ENCODE peak calls at places on chromosome 19, in eight cellular contexts. U is EH, T is NCI-H1436, I is mammary epithelial cell, S is HCT116, R is H54, V is A549, H is HFFc6. Y is an unnamed sample.
A peak's percentile ranks its signal among the peaks of the same experiment; 100 is the strongest.

GRCh38 chr19:17043744-17044143 is 17.1 kb upstream of the CPAMD8 start:
- DNase-seq in U (no peak), T (no peak), I (no peak), S (no peak), R (no peak), V (no peak), H (no peak), Y (no peak)

GRCh38 chr19:18650048-18650435 is 13.2 kb downstream of the KLHL26 start:
- DNase-seq in U (peak; percentile 72), T (no peak), I (no peak), S (no peak), R (no peak), V (no peak), H (no peak), Y (no peak)

GRCh38 chr19:16032509-16033135 is 43.7 kb upstream of the TPM4 start:
- DNase-seq in U (no peak), T (no peak), I (no peak), S (no peak), R (no peak), V (no peak), H (no peak), Y (no peak)

GRCh38 chr19:45161715-45162463 is 1.1 kb upstream of the NKPD1 start:
- DNase-seq in U (peak; percentile 40), T (no peak), I (no peak), S (no peak), R (no peak), V (no peak), H (no peak), Y (no peak)

GRCh38 chr19:17775245-17775927 is 19.6 kb upstream of the B3GNT3 start:
- DNase-seq in U (peak; percentile 54), T (no peak), I (no peak), S (no peak), R (no peak), V (peak; percentile 53), H (peak; percentile 34), Y (peak; percentile 29)

GRCh38 chr19:38388310-38389100 is at the start of gene SPRED3:
- DNase-seq in U (peak; percentile 79), T (peak; percentile 75), I (no peak), S (no peak), R (peak; percentile 82), V (peak; percentile 78), H (no peak), Y (peak; percentile 89)

GRCh38 chr19:46678110-46678732 is 17.2 kb upstream of the DACT3 start:
- DNase-seq in U (peak; percentile 31), T (no peak), I (no peak), S (peak; percentile 36), R (no peak), V (peak; percentile 64), H (no peak), Y (peak; percentile 25)

GRCh38 chr19:29040291-29040690 is 172.7 kb downstream of the UQCRFS1 start:
- DNase-seq in U (no peak), T (no peak), I (no peak), S (no peak), R (no peak), V (no peak), H (no peak), Y (peak; percentile 18)

GRCh38 chr19:14979498-14980255 is at the start of gene SLC1A6:
- DNase-seq in U (no peak), T (no peak), I (peak; percentile 21), S (no peak), R (no peak), V (no peak), H (no peak), Y (no peak)

GRCh38 chr19:11355160-11356073 is at the start of gene PLPPR2:
- DNase-seq in U (peak; percentile 92), T (peak; percentile 89), I (peak; percentile 76), S (peak; percentile 82), R (peak; percentile 81), V (peak; percentile 84), H (peak; percentile 79), Y (peak; percentile 82)

GRCh38 chr19:41480336-41480735 is 37.4 kb downstream of the ERICH4 start:
- DNase-seq in U (no peak), T (no peak), I (no peak), S (no peak), R (no peak), V (no peak), H (no peak), Y (no peak)

GRCh38 chr19:11381535-11382369 is 2.4 kb downstream of the EPOR start:
- DNase-seq in U (peak; percentile 94), T (no peak), I (peak; percentile 91), S (peak; percentile 90), R (peak; percentile 91), V (peak; percentile 96), H (peak; percentile 92), Y (peak; percentile 63)

GRCh38 chr19:14248578-14249011 is 42.6 kb upstream of the ADGRL1 start:
- DNase-seq in U (peak; percentile 41), T (peak; percentile 51), I (no peak), S (no peak), R (no peak), V (peak; percentile 22), H (no peak), Y (peak; percentile 27)

GRCh38 chr19:33622505-33622808 is 704 bp downstream of the CHST8 start:
- DNase-seq in U (peak; percentile 3), T (no peak), I (peak; percentile 25), S (no peak), R (no peak), V (no peak), H (no peak), Y (peak; percentile 72)

GRCh38 chr19:593505-593904 is 3.8 kb downstream of the HCN2 start:
- DNase-seq in U (no peak), T (no peak), I (no peak), S (no peak), R (no peak), V (no peak), H (no peak), Y (no peak)

GRCh38 chr19:782195-783043 is 14.8 kb upstream of the PTBP1 start:
- DNase-seq in U (peak; percentile 87), T (no peak), I (no peak), S (no peak), R (peak; percentile 71), V (peak; percentile 91), H (peak; percentile 55), Y (no peak)

GRCh38 chr19:16266586-16266942 is 58.1 kb upstream of the KLF2 start:
- DNase-seq in U (no peak), T (no peak), I (no peak), S (no peak), R (no peak), V (no peak), H (no peak), Y (no peak)

GRCh38 chr19:2048959-2049740 is 1.9 kb downstream of the MKNK2 start:
- DNase-seq in U (peak; percentile 32), T (no peak), I (no peak), S (no peak), R (no peak), V (no peak), H (no peak), Y (no peak)

GRCh38 chr19:21210037-21210621 is 68.3 kb downstream of the ZNF431 start:
- DNase-seq in U (no peak), T (no peak), I (no peak), S (no peak), R (no peak), V (no peak), H (no peak), Y (no peak)

GRCh38 chr19:39188960-39189359 is 7.8 kb upstream of the NCCRP1 start:
- DNase-seq in U (no peak), T (no peak), I (no peak), S (no peak), R (no peak), V (no peak), H (no peak), Y (no peak)

GRCh38 chr19:42216653-42217521 is 590 bp downstream of the DEDD2 start:
- DNase-seq in U (peak; percentile 41), T (no peak), I (peak; percentile 53), S (no peak), R (no peak), V (no peak), H (peak; percentile 20), Y (peak; percentile 87)